ENCODE peak calls at places on chromosome 12, in eight cellular contexts. F is neural progenitor cell, O is astrocyte, I is GM23248, S is HepG2, J is HCT116, L is GM23338, A is mammary epithelial cell. C is an unnamed sample. For H3K4me1, the result is how much of the 10 kb centered on the place peaks cover.

GRCh38 chr12:121334513-121335343 is 17.5 kb downstream of the ANAPC5 start:
- DNase-seq in S (peak), F (peak), A (peak), L (peak), O (peak), J (peak), I (peak), C (peak)

GRCh38 chr12:67826946-67827719 is 162.1 kb upstream of the IFNG-AS1 start:
- DNase-seq in S (no peak), L (no peak), I (peak), A (peak), F (no peak), O (peak), J (no peak), C (peak)

GRCh38 chr12:124273630-124274029 is 21.3 kb upstream of the RFLNA start:
- DNase-seq in I (peak), S (peak), O (peak), J (peak), A (peak), F (no peak), L (peak), C (peak)

GRCh38 chr12:103729499-103729898 is 111.5 kb downstream of the NT5DC3 start:
- DNase-seq in A (peak), J (no peak), O (peak), F (no peak), I (peak), L (no peak), S (no peak), C (no peak)

GRCh38 chr12:125185740-125186470 is 120.7 kb downstream of the AACS start:
- DNase-seq in O (peak), S (peak), J (peak), L (peak), A (peak), F (peak), I (peak), C (peak)

GRCh38 chr12:102300824-102301461 is 103.3 kb upstream of the PMCH start:
- DNase-seq in F (peak), L (peak), I (peak), A (peak), J (peak), S (peak), O (peak), C (peak)

GRCh38 chr12:42407306-42407705 is 81.3 kb downstream of the PPHLN1 start:
- DNase-seq in J (no peak), F (no peak), O (peak), S (no peak), I (peak), L (no peak), A (peak), C (no peak)

GRCh38 chr12:110649341-110649847 is 35.5 kb downstream of the TCTN1 start:
- DNase-seq in I (no peak), F (peak), S (peak), A (no peak), L (peak), O (no peak), J (no peak), C (no peak)

GRCh38 chr12:9673404-9674225 is 4.1 kb downstream of the CLEC2D start:
- DNase-seq in A (peak), I (peak), J (peak), S (peak), L (peak), F (no peak), O (peak), C (peak)

GRCh38 chr12:70467908-70468733 is 102.0 kb downstream of the KCNMB4 start:
- DNase-seq in I (no peak), O (no peak), L (peak), S (peak), F (no peak), J (peak), A (no peak), C (no peak)

GRCh38 chr12:33330940-33331339 is 108.7 kb downstream of the SYT10 start:
- DNase-seq in A (no peak), L (no peak), J (no peak), I (no peak), O (no peak), S (peak), F (no peak), C (peak)

GRCh38 chr12:57604454-57605307 is at the start of gene DTX3:
- DNase-seq in I (peak), L (peak), A (no peak), O (no peak), S (no peak), F (peak), J (no peak), C (peak)
- TF ChIP-seq EZH2 in I (no peak), L (no peak), A (no peak), O (no peak), S (no peak), F (no peak), J (no peak), C (no peak)

GRCh38 chr12:97026901-97027300 is 119.8 kb downstream of the NEDD1 start:
- DNase-seq in L (no peak), A (no peak), F (no peak), J (no peak), O (no peak), I (no peak), S (no peak), C (no peak)
- H3K4me2 ChIP-seq in L (no peak), A (no peak), F (no peak), J (no peak), O (no peak), I (no peak), S (no peak), C (no peak)

GRCh38 chr12:55931317-55931779 is 386 bp downstream of the DGKA start:
- DNase-seq in A (no peak), I (peak), L (no peak), S (no peak), F (no peak), O (no peak), J (no peak), C (no peak)

GRCh38 chr12:55927588-55928502 is at the start of gene PYM1:
- DNase-seq in S (peak), O (peak), I (peak), L (peak), J (peak), A (peak), F (peak), C (peak)

GRCh38 chr12:55926738-55927587 is 731 bp downstream of the PYM1 start:
- DNase-seq in F (peak), J (peak), O (peak), L (peak), A (peak), S (peak), I (peak), C (peak)

GRCh38 chr12:55930771-55931316 is at the start of gene DGKA:
- DNase-seq in S (peak), O (peak), J (peak), I (peak), A (peak), F (peak), L (peak), C (peak)

GRCh38 chr12:55929306-55929791 is 1.6 kb upstream of the DGKA start:
- DNase-seq in O (no peak), I (no peak), J (no peak), F (no peak), L (no peak), S (no peak), A (no peak), C (no peak)
- H3K4me1 ChIP-seq in O (under half), I (under half), J (half or more), F (under half), L (under half), S (half or more), A (half or more), C (under half)

GRCh38 chr12:65019696-65020095 is 101.4 kb downstream of the WIF1 start:
- DNase-seq in L (no peak), I (no peak), A (no peak), O (no peak), F (no peak), S (no peak), J (no peak), C (no peak)

GRCh38 chr12:65022441-65022840 is 98.7 kb downstream of the WIF1 start:
- DNase-seq in J (no peak), O (no peak), I (no peak), S (peak), L (no peak), F (no peak), A (no peak), C (peak)

GRCh38 chr12:65023485-65023884 is 97.6 kb downstream of the WIF1 start:
- DNase-seq in O (no peak), L (peak), I (no peak), F (no peak), J (no peak), S (no peak), A (no peak), C (no peak)

GRCh38 chr12:65022960-65023359 is 98.1 kb downstream of the WIF1 start:
- DNase-seq in J (no peak), L (no peak), O (no peak), F (no peak), S (no peak), I (no peak), A (no peak), C (peak)

GRCh38 chr12:65025070-65025469 is 96.0 kb downstream of the WIF1 start:
- DNase-seq in O (no peak), A (no peak), F (no peak), I (no peak), J (no peak), S (no peak), L (no peak), C (no peak)
- TF ChIP-seq EZH2 in O (no peak), A (no peak), F (no peak), I (no peak), J (no peak), S (no peak), L (no peak), C (no peak)

DNA sequence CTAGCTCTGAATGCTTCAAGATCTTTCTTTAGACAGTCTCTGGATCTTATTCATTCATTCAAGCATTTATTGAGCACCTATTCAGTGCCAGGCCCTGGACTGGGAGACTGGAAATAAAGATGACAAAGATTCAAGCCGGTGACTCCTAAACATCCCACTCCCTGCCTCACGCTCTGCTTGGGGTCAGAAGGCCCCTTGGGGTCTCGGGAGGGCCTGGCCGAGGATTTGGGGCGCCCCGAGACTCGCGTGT is 224 bp upstream of the DTX1 start:
- DNase-seq in F (no peak), I (no peak), O (no peak), J (no peak), L (no peak), S (no peak), A (no peak), C (no peak)
- H3K4me2 ChIP-seq in F (peak), I (no peak), O (peak), J (no peak), L (peak), S (no peak), A (no peak), C (peak)

GRCh38 chr12:46452061-46452615 is 79.6 kb upstream of the SLC38A2 start:
- DNase-seq in F (no peak), S (peak), I (peak), L (no peak), O (peak), J (peak), A (peak), C (no peak)

GRCh38 chr12:46451276-46452021 is 78.9 kb upstream of the SLC38A2 start:
- DNase-seq in S (no peak), A (no peak), O (no peak), F (no peak), I (peak), L (no peak), J (no peak), C (no peak)

GRCh38 chr12:46452776-46453175 is 80.2 kb upstream of the SLC38A2 start:
- DNase-seq in I (no peak), A (peak), O (no peak), S (no peak), L (no peak), F (no peak), J (no peak), C (no peak)

GRCh38 chr12:46454981-46455380 is 82.4 kb upstream of the SLC38A2 start:
- DNase-seq in L (no peak), I (no peak), J (no peak), F (no peak), O (no peak), S (no peak), A (no peak), C (no peak)

DNA sequence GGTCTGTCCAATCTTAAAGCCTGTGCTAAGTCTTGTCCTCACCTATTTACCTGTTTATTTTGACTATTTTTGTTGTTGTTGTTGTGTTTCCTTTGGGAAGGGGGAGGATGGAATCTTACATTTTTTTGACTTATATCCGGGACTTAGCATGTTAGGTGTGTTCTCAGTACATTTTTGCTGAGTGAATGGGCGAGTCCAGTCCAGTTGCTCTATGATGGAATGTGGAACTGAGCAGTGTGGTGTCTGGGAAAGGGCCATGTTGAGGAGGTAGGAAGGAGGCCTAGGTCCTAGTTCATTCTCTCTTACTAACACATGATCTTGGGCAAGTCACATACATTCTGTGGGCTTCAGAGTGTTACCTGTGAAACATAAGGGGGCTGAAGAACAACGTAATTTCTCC is 80.9 kb upstream of the SLC38A2 start:
- DNase-seq in L (no peak), S (no peak), J (no peak), F (no peak), A (peak), O (no peak), I (no peak), C (no peak)
- H3K4me1 ChIP-seq in L (under half), S (half or more), J (half or more), F (under half), A (half or more), O (under half), I (under half), C (under half)

GRCh38 chr12:58656254-58657009 is 263.9 kb downstream of the LRIG3 start:
- DNase-seq in L (no peak), J (no peak), O (no peak), S (no peak), I (no peak), F (no peak), A (no peak), C (no peak)
- TF ChIP-seq EZH2 in L (no peak), J (no peak), O (no peak), S (no peak), I (no peak), F (no peak), A (no peak), C (no peak)

DNA sequence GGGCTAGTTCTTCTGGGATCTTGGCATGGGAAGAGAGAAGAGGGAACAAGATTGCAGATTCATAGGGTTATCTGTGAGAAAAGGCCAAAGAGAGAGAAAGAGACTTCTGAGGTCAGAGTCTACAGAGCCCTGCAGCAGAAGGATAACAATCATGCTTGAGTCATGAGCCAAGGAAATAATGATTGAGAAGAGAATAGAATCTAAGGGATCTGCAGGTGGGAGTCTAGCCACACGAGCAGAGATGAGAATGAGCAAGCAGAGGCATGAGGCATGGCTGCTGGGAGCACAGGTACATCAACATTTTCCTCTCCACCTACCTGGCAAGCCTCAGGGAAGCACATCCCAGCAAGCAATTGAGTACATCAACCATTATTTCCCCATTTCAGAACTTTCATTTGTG is 303.7 kb downstream of the LRIG3 start:
- DNase-seq in S (no peak), A (no peak), I (no peak), O (no peak), J (no peak), F (no peak), L (no peak), C (no peak)
- H3K4me2 ChIP-seq in S (no peak), A (no peak), I (no peak), O (no peak), J (no peak), F (no peak), L (no peak), C (no peak)

GRCh38 chr12:104763163-104763805 is 194.8 kb downstream of the SLC41A2 start:
- DNase-seq in A (peak), J (no peak), F (no peak), I (peak), S (no peak), O (no peak), L (no peak), C (no peak)
- H3K4me1 ChIP-seq in A (under half), J (under half), F (under half), I (under half), S (under half), O (under half), L (under half), C (under half)

GRCh38 chr12:84601483-84601882 is 311.1 kb downstream of the SLC6A15 start:
- DNase-seq in J (no peak), F (no peak), L (peak), O (no peak), A (no peak), I (no peak), S (no peak), C (no peak)
- TF ChIP-seq EZH2 in J (no peak), F (no peak), L (no peak), O (no peak), A (no peak), I (no peak), S (no peak), C (no peak)

C was measured in hepatocyte.